ENCODE peak calls at places on chromosomes 12 and 14, in four cellular contexts. P is ascending aorta, Y is PC-3, H is amniotic stem cell. V is an unnamed sample.

GRCh38 chr12:21527451-21528180 is 1.5 kb downstream of the SPX start:
- DNase-seq in P (no peak), Y (peak), H (peak), V (peak)

GRCh38 chr12:68349083-68349700 is 17.0 kb upstream of the MDM1 start:
- DNase-seq in P (no peak), H (no peak), Y (no peak), V (no peak)

GRCh38 chr14:93683241-93683640 is 105.0 kb downstream of the PRIMA1 start:
- DNase-seq in P (no peak), Y (no peak), H (no peak), V (no peak)

GRCh38 chr12:104288635-104289258 is 14.8 kb upstream of the EID3 start:
- DNase-seq in P (peak), Y (peak), H (no peak), V (peak)

GRCh38 chr12:4190376-4191063 is 83.0 kb upstream of the CCND2 start:
- DNase-seq in Y (no peak), P (no peak), H (no peak), V (no peak)

GRCh38 chr12:122085006-122085405 is 6.5 kb downstream of the MLXIP start:
- DNase-seq in H (no peak), P (no peak), Y (no peak), V (no peak)

GRCh38 chr14:20631023-20631820 is 10.3 kb downstream of the OR6S1 start:
- DNase-seq in H (no peak), Y (peak), P (no peak), V (peak)

GRCh38 chr12:59595557-59596231 is at the start of gene SLC16A7:
- DNase-seq in Y (peak), P (peak), H (peak), V (peak)

GRCh38 chr12:54526800-54527630 is 22.4 kb upstream of the PDE1B start:
- DNase-seq in H (no peak), P (no peak), Y (peak), V (peak)

GRCh38 chr14:83706555-83706954 is 1823.4 kb upstream of the FLRT2 start:
- DNase-seq in H (no peak), P (no peak), Y (no peak), V (no peak)

GRCh38 chr12:85866929-85867776 is 6.9 kb upstream of the NTS start:
- DNase-seq in P (no peak), Y (peak), H (peak), V (peak)

GRCh38 chr14:105280525-105280924 is 20.3 kb downstream of the BRF1 start:
- DNase-seq in Y (no peak), P (no peak), H (no peak), V (no peak)

GRCh38 chr12:132560831-132561783 is 49.3 kb downstream of the LRCOL1 start:
- DNase-seq in Y (peak), P (no peak), H (no peak), V (peak)

GRCh38 chr12:89212339-89212771 is 139.9 kb downstream of the DUSP6 start:
- DNase-seq in Y (peak), H (no peak), P (no peak), V (no peak)

V was measured in epithelial cell of esophagus.